ENCODE peak calls at places on chromosomes 7 and 10, in four cellular contexts. One of them, this sample, is unnamed.

GRCh38 chr7:144019457-144019856 is 19.3 kb downstream of the OR6B1 start:
- DNase-seq in breast epithelium: no peak
- DNase-seq in lower lobe of right lung: no peak
- DNase-seq in A673: peak; percentile 12
- DNase-seq in this sample: peak; percentile 96

GRCh38 chr7:80923211-80923612 is 4.4 kb upstream of the SEMA3C start:
- DNase-seq in breast epithelium: no peak
- DNase-seq in lower lobe of right lung: no peak
- DNase-seq in A673: peak; percentile 35
- DNase-seq in this sample: no peak

GRCh38 chr7:101634196-101634717 is 5.2 kb upstream of the MYL10 start:
- DNase-seq in breast epithelium: no peak
- DNase-seq in lower lobe of right lung: no peak
- DNase-seq in A673: no peak
- DNase-seq in this sample: no peak

GRCh38 chr7:30159153-30159552 is 24.4 kb downstream of the MTURN start:
- DNase-seq in breast epithelium: no peak
- DNase-seq in lower lobe of right lung: no peak
- DNase-seq in A673: no peak
- DNase-seq in this sample: no peak

GRCh38 chr10:69715156-69715898 is 85.3 kb downstream of the FAM241B start:
- DNase-seq in breast epithelium: no peak
- DNase-seq in lower lobe of right lung: no peak
- DNase-seq in A673: no peak
- DNase-seq in this sample: peak; percentile 50

GRCh38 chr7:157493017-157493416 is 156.2 kb downstream of the DNAJB6 start:
- DNase-seq in breast epithelium: no peak
- DNase-seq in lower lobe of right lung: no peak
- DNase-seq in A673: no peak
- DNase-seq in this sample: peak; percentile 10

GRCh38 chr7:25028370-25028971 is 48.5 kb upstream of the OSBPL3 start:
- DNase-seq in breast epithelium: no peak
- DNase-seq in lower lobe of right lung: no peak
- DNase-seq in A673: peak; percentile 37
- DNase-seq in this sample: no peak

GRCh38 chr10:44752451-44753441 is 158.4 kb upstream of the TMEM72 start:
- DNase-seq in breast epithelium: no peak
- DNase-seq in lower lobe of right lung: no peak
- DNase-seq in A673: no peak
- DNase-seq in this sample: peak; percentile 78

GRCh38 chr7:157712666-157713235 is 375.9 kb downstream of the DNAJB6 start:
- DNase-seq in breast epithelium: peak; percentile 19
- DNase-seq in lower lobe of right lung: peak; percentile 32
- DNase-seq in A673: no peak
- DNase-seq in this sample: no peak

GRCh38 chr10:102791754-102792153 is 45.5 kb downstream of the CYP17A1 start:
- DNase-seq in breast epithelium: no peak
- DNase-seq in lower lobe of right lung: no peak
- DNase-seq in A673: no peak
- DNase-seq in this sample: no peak

GRCh38 chr10:132541601-132542011 is 4.0 kb downstream of the INPP5A start:
- DNase-seq in breast epithelium: no peak
- DNase-seq in lower lobe of right lung: no peak
- DNase-seq in A673: no peak
- DNase-seq in this sample: no peak

GRCh38 chr7:94923412-94923811 is 16.0 kb downstream of the PPP1R9A start:
- DNase-seq in breast epithelium: no peak
- DNase-seq in lower lobe of right lung: no peak
- DNase-seq in A673: peak; percentile 86
- DNase-seq in this sample: no peak

GRCh38 chr10:32109603-32110002 is 53.4 kb upstream of the KIF5B start:
- DNase-seq in breast epithelium: no peak
- DNase-seq in lower lobe of right lung: no peak
- DNase-seq in A673: no peak
- DNase-seq in this sample: no peak

GRCh38 chr10:132538790-132539421 is 1.3 kb downstream of the INPP5A start:
- DNase-seq in breast epithelium: no peak
- DNase-seq in lower lobe of right lung: peak; percentile 41
- DNase-seq in A673: no peak
- DNase-seq in this sample: no peak

GRCh38 chr10:102299873-102300272 is 54.5 kb downstream of the GBF1 start:
- DNase-seq in breast epithelium: no peak
- DNase-seq in lower lobe of right lung: no peak
- DNase-seq in A673: no peak
- DNase-seq in this sample: no peak

DNA sequence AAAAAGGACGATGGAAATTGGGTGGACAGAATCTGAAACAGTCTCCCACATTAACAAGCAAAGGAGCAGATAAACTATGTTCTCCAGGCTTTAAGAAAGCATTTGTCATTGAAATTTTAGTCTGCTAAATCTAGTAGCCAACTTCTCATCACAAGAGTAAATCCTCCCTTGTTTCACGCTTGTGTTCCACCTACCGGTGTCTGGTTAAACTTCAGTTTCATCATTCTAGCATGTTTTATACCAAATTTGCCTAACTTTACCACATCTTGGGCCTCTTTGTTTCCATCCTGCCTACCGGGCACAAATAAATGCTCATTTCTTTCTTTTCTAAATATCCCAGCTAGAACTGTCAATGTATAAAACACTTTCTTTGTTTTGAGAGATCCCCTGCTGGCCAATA is 5.8 kb downstream of the LIPA start:
- DNase-seq in breast epithelium: no peak
- DNase-seq in lower lobe of right lung: no peak
- DNase-seq in A673: no peak
- DNase-seq in this sample: no peak
- TF ChIP-seq CTCF in breast epithelium: no peak
- TF ChIP-seq CTCF in lower lobe of right lung: no peak
- TF ChIP-seq CTCF in A673: no peak
- TF ChIP-seq CTCF in this sample: no peak

GRCh38 chr10:124109261-124109660 is 15.9 kb upstream of the CHST15 start:
- DNase-seq in breast epithelium: no peak
- DNase-seq in lower lobe of right lung: no peak
- DNase-seq in A673: no peak
- DNase-seq in this sample: no peak
- TF ChIP-seq CTCF in breast epithelium: no peak
- TF ChIP-seq CTCF in lower lobe of right lung: no peak
- TF ChIP-seq CTCF in A673: no peak
- TF ChIP-seq CTCF in this sample: no peak

DNA sequence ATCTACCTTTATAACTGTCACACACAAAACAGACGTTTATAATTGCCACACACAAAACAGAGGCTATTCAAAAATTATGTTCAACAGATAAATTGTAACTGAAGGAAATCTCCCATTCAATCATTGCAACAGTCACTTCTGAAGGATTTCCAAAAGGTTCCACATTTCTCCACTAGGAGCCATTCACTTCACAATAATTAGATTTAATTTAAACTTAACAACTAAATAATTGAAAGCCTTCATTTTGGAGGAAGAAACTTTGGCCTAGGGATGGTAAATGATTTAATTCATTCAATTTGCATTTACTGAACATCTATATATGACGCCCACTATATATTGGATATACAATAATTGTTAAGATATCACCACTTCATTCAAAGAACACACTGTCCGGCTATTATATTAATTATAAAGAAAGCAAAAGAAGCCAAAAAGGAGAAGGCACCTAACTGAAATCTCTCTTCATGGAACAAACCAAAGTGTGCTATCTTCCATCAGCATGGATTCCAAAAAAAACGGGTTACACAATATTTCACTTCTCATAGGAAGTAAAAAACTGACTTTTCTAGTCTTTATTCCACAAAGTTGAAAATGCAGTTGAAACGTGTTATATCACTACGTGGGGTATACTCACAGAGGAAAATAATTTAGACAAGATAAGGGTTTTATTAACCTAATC is 1.7 kb downstream of the ATAD1 start:
- DNase-seq in breast epithelium: no peak
- DNase-seq in lower lobe of right lung: no peak
- DNase-seq in A673: no peak
- DNase-seq in this sample: no peak
- TF ChIP-seq CTCF in breast epithelium: no peak
- TF ChIP-seq CTCF in lower lobe of right lung: no peak
- TF ChIP-seq CTCF in A673: no peak
- TF ChIP-seq CTCF in this sample: no peak

DNA sequence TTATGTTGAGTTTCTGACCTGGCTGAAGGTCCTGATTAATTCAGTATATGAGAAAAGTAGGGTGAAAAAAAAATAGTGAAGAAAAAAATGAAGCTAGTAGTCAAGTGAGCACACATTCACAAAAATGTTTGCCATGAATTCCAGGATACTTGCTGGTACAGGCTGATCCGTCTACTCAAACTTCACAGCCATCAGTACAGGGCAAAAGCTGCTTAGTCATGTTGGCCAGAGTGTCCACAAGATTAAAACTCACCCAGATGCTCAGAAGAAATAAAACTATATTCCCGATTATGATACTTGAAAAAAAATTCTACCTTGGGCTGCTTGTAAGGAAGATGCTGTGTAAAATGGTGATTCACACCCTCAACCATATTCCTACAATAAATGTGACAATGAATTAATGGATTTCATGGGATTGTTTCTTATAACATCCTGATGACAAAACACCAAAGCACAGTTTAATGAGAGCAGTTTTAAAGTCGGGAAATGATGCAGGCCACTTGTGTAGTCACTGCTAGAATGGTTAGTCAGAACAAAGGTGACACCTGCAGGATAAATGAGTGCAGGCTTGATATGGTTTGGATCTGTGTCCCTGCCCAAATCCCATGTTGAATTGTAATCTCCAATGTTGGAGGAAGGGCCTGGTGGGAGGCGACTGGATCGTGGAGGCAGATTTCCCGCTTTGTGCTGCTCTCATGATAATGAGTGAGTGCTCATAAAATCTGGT is 49.2 kb upstream of the ANKRD1 start:
- DNase-seq in breast epithelium: no peak
- DNase-seq in lower lobe of right lung: no peak
- DNase-seq in A673: peak; percentile 15
- DNase-seq in this sample: peak; percentile 9
- TF ChIP-seq CTCF in breast epithelium: no peak
- TF ChIP-seq CTCF in lower lobe of right lung: no peak
- TF ChIP-seq CTCF in A673: no peak
- TF ChIP-seq CTCF in this sample: no peak

DNA sequence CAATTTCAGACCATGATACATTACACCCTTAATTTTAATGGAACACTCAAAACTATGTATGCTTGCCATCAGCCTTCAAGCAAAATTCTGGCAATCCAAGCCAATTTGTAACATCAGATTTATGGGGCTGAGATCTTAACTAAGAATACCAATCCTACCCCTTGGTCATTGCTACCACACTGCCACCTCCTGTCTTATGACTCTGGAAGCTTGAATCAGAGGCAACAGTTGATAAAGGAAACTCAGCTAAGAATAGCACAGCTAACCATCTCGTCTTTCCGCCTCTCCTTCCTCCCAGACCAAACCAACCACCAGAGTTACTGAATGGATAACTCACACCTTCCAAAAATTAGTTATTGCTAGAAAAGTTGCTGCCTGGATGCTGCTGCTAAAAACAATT is 7.4 kb downstream of the IGF2BP3 start:
- DNase-seq in breast epithelium: no peak
- DNase-seq in lower lobe of right lung: no peak
- DNase-seq in A673: peak; percentile 66
- DNase-seq in this sample: peak; percentile 73
- TF ChIP-seq CTCF in breast epithelium: no peak
- TF ChIP-seq CTCF in lower lobe of right lung: peak; percentile 36
- TF ChIP-seq CTCF in A673: peak; percentile 55
- TF ChIP-seq CTCF in this sample: peak; percentile 38

DNA sequence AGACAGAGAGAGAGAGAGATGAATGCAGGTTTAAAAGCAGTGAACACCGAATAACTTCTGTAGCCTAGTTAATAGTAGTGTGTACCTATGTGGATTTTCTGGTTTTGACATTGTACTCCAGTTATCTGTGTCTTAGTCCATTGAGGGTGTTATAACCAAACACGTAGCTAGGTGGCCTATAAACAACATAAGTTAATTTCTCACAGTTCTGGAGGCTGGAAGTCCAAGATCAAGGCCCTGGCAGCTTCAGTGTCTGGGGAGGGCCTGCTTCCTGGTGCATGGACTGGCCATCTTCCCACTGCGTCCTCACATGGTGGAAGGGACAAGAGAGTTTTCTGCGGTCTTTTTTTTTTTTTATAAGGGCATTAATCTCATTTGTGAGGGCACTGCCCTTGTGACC is 23.5 kb downstream of the AOC1 start:
- DNase-seq in breast epithelium: no peak
- DNase-seq in lower lobe of right lung: no peak
- DNase-seq in A673: peak; percentile 32
- DNase-seq in this sample: no peak
- TF ChIP-seq CTCF in breast epithelium: no peak
- TF ChIP-seq CTCF in lower lobe of right lung: no peak
- TF ChIP-seq CTCF in A673: peak; percentile 33
- TF ChIP-seq CTCF in this sample: peak; percentile 3

GRCh38 chr7:127651556-127652332 is at the start of gene SND1:
- DNase-seq in breast epithelium: peak; percentile 98
- DNase-seq in lower lobe of right lung: peak; percentile 100
- DNase-seq in A673: peak; percentile 100
- DNase-seq in this sample: peak; percentile 100
- TF ChIP-seq CTCF in breast epithelium: no peak
- TF ChIP-seq CTCF in lower lobe of right lung: no peak
- TF ChIP-seq CTCF in A673: no peak
- TF ChIP-seq CTCF in this sample: no peak

GRCh38 chr7:42522227-42522991 is 285.4 kb upstream of the GLI3 start:
- DNase-seq in breast epithelium: no peak
- DNase-seq in lower lobe of right lung: no peak
- DNase-seq in A673: peak; percentile 9
- DNase-seq in this sample: peak; percentile 53
- TF ChIP-seq CTCF in breast epithelium: no peak
- TF ChIP-seq CTCF in lower lobe of right lung: no peak
- TF ChIP-seq CTCF in A673: no peak
- TF ChIP-seq CTCF in this sample: no peak

DNA sequence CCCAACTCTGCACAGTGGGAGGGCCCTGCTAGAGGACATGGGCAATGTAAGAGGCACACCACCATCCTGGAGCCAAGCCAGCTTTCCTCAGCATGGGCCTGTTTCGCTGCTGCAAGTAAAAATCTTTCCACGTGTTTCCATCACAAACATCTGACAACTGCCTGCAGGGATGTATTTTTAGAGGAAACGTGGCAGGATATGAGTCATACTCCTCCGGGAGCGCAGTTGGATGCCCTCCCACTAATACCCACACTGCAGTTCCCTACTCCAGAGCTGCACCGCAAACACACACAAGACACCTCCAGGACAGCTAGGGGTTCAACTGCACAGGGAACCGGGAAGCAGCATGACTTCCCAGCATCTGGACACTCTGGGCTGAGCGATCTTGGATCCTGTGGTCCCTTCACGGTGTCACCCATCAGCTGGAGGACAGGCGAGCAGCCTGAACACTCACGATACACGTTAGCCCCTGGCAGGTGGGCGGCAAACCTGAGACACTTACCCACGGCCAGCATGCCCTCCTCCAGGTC is 26.1 kb downstream of the PLAC9 start:
- DNase-seq in breast epithelium: peak; percentile 69
- DNase-seq in lower lobe of right lung: peak; percentile 75
- DNase-seq in A673: peak; percentile 99
- DNase-seq in this sample: peak; percentile 99
- TF ChIP-seq CTCF in breast epithelium: no peak
- TF ChIP-seq CTCF in lower lobe of right lung: no peak
- TF ChIP-seq CTCF in A673: no peak
- TF ChIP-seq CTCF in this sample: no peak

This sample was measured in cardiac muscle cell.